ENCODE peak calls at places on chromosomes 11 and 22, in four cellular contexts. E, D, Y and X are unnamed samples. For H3K4me1, the result is how much of the 10 kb centered on the place peaks cover.

GRCh38 chr11:44622721-44623258 is 57.3 kb downstream of the CD82 start:
- DNase-seq in E (peak), D (peak), Y (peak), X (peak)

GRCh38 chr22:32533265-32534068 is 58.9 kb downstream of the FBXO7 start:
- DNase-seq in E (no peak), D (no peak), Y (no peak), X (no peak)

GRCh38 chr11:112882494-112883381 is 78.5 kb upstream of the NCAM1 start:
- DNase-seq in E (peak), D (no peak), Y (no peak), X (no peak)

GRCh38 chr22:22210375-22210774 is 34.2 kb upstream of the VPREB1 start:
- DNase-seq in E (no peak), D (no peak), Y (no peak), X (no peak)

GRCh38 chr11:12813371-12814225 is 139.4 kb downstream of the TEAD1 start:
- DNase-seq in E (peak), D (peak), Y (no peak), X (no peak)

GRCh38 chr11:76667856-76668255 is 2.7 kb downstream of the LRRC32 start:
- DNase-seq in E (no peak), D (peak), Y (no peak), X (peak)

GRCh38 chr11:11620966-11621880 is 582 bp downstream of the GALNT18 start:
- DNase-seq in E (peak), D (peak), Y (no peak), X (no peak)

GRCh38 chr22:49629586-49630447 is 197.9 kb downstream of the BRD1 start:
- DNase-seq in E (no peak), D (no peak), Y (no peak), X (no peak)

GRCh38 chr11:78651136-78651775 is 76.6 kb upstream of the NARS2 start:
- DNase-seq in E (no peak), D (no peak), Y (peak), X (peak)

GRCh38 chr22:41504397-41504796 is 35.5 kb downstream of the ACO2 start:
- DNase-seq in E (no peak), D (no peak), Y (no peak), X (no peak)

GRCh38 chr22:19182472-19183157 is 4.1 kb upstream of the SLC25A1 start:
- DNase-seq in E (no peak), D (no peak), Y (no peak), X (no peak)

GRCh38 chr11:132205496-132205895 is 835.1 kb downstream of the NTM start:
- DNase-seq in E (no peak), D (no peak), Y (no peak), X (no peak)

GRCh38 chr11:101456812-101457211 is 127.0 kb downstream of the TRPC6 start:
- DNase-seq in E (no peak), D (no peak), Y (no peak), X (no peak)

GRCh38 chr22:37310815-37311595 is 28.7 kb downstream of the CYTH4 start:
- DNase-seq in E (no peak), D (no peak), Y (no peak), X (no peak)

GRCh38 chr22:37310075-37310606 is 27.8 kb downstream of the CYTH4 start:
- DNase-seq in E (no peak), D (no peak), Y (no peak), X (no peak)

GRCh38 chr22:37311761-37312312 is 29.5 kb downstream of the CYTH4 start:
- DNase-seq in E (no peak), D (no peak), Y (no peak), X (no peak)

GRCh38 chr22:37308385-37309200 is 26.3 kb downstream of the CYTH4 start:
- DNase-seq in E (no peak), D (no peak), Y (no peak), X (no peak)

GRCh38 chr22:37309221-37310074 is 27.1 kb downstream of the CYTH4 start:
- DNase-seq in E (no peak), D (no peak), Y (no peak), X (no peak)
- H3K4me1 ChIP-seq in E (half or more), D (under half), Y (under half), X (under half)

GRCh38 chr11:123683616-123684170 is 29.3 kb upstream of the SCN3B start:
- DNase-seq in E (no peak), D (no peak), Y (no peak), X (no peak)

GRCh38 chr11:123682976-123683375 is 28.6 kb upstream of the SCN3B start:
- DNase-seq in E (no peak), D (no peak), Y (no peak), X (no peak)

GRCh38 chr11:123677510-123677909 is 23.1 kb upstream of the SCN3B start:
- DNase-seq in E (no peak), D (no peak), Y (no peak), X (no peak)

GRCh38 chr11:123678246-123678645 is 23.8 kb upstream of the SCN3B start:
- DNase-seq in E (no peak), D (no peak), Y (no peak), X (no peak)

GRCh38 chr11:123681007-123681406 is 26.6 kb upstream of the SCN3B start:
- DNase-seq in E (no peak), D (no peak), Y (no peak), X (no peak)
- TF ChIP-seq POLR2AphosphoS5 in E (no peak), D (no peak), Y (no peak), X (no peak)

GRCh38 chr11:114135737-114136151 is 76.2 kb downstream of the ZBTB16 start:
- DNase-seq in E (no peak), D (peak), Y (no peak), X (no peak)
- TF ChIP-seq POLR2A in E (no peak), D (no peak), Y (no peak), X (no peak)

GRCh38 chr22:36846271-36846670 is 14.5 kb upstream of the NCF4 start:
- DNase-seq in E (no peak), D (no peak), Y (no peak), X (no peak)
- H3K4me1 ChIP-seq in E (under half), D (under half), Y (under half), X (under half)

GRCh38 chr22:29748248-29748893 is 18.4 kb downstream of the ZMAT5 start:
- DNase-seq in E (no peak), D (no peak), Y (no peak), X (no peak)

GRCh38 chr22:29751669-29752068 is 15.1 kb downstream of the ZMAT5 start:
- DNase-seq in E (no peak), D (no peak), Y (no peak), X (no peak)

GRCh38 chr22:29750029-29750428 is 16.8 kb downstream of the ZMAT5 start:
- DNase-seq in E (no peak), D (no peak), Y (no peak), X (no peak)

GRCh38 chr22:29750559-29750958 is 16.2 kb downstream of the ZMAT5 start:
- DNase-seq in E (no peak), D (no peak), Y (no peak), X (no peak)

DNA sequence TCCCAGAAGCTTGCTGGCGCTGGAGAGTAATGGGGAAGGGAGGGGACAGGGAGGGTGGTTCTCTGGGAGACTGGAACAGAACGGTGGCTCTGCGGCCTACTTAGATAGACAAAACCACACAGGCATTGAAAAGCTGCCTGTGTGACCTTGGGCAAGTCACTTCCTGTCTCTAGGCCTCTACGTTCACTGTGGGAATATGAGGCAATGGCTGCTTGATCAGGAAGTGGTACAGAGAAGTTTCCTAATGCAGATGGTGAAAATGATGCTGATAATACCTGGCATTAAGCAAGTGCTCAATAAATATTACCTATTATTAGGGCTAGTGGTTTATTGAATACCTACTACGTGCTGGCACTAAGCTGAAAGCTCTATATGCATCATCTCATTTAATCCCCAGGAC is 15.7 kb downstream of the ZMAT5 start:
- DNase-seq in E (no peak), D (no peak), Y (no peak), X (no peak)
- TF ChIP-seq POLR2AphosphoS5 in E (no peak), D (no peak), Y (no peak), X (no peak)

DNA sequence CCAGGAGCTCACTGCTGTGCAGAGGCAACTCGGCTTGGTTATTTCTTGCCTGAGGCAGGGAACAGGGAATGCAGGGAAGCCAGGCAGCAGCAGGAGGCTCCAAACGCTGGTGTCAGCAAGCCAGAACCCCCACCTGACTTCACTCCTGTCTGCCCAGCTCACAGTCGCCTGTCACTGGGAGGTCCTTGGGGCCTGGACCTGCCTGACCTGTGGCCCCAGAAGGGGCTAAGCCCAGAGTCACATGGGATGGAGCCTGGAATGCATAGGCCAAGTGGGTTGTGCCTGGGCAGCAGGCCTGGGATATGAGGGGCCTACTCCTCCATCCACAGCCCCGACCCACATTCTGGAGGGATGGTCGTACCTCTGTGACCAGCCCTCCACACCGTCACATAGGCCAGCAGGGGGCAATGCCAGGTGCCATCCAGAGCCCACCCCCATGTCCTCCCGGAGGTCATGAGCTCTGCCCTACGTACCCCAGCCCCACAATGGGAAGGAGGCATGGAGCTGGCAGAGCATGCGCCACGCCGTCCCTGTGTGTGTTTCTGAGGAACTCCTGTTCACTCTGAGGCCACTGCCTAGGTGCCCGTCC is 5.2 kb downstream of the RASSF7 start:
- DNase-seq in E (no peak), D (no peak), Y (no peak), X (no peak)
- TF ChIP-seq POLR2A in E (no peak), D (no peak), Y (no peak), X (no peak)

GRCh38 chr22:37634505-37635002 is 4.9 kb upstream of the SH3BP1 start:
- DNase-seq in E (no peak), D (no peak), Y (peak), X (no peak)
- H3K4me1 ChIP-seq in E (half or more), D (under half), Y (under half), X (under half)